ENCODE peak calls at places on chromosomes 2 and 18, in seven cellular contexts. S is small intestine; L is hepatocyte; W is CD4-positive, alpha-beta T cell; M is cardiac muscle cell; V is RWPE2; X is naive thymus-derived CD4-positive, alpha-beta T cell. D is an unnamed sample.

GRCh38 chr2:203893386-203893785 is 25.8 kb downstream of the CTLA4 start:
- DNase-seq in L (no peak), W (no peak), V (no peak), X (no peak), S (no peak), M (no peak), D (peak)

GRCh38 chr2:239829326-239829725 is 195.8 kb downstream of the NDUFA10 start:
- DNase-seq in W (no peak), X (no peak), M (no peak), S (no peak), V (no peak), L (no peak), D (no peak)

GRCh38 chr2:136008205-136008865 is 22.9 kb upstream of the DARS1 start:
- DNase-seq in W (peak), V (no peak), X (peak), S (no peak), M (no peak), L (no peak), D (no peak)

GRCh38 chr2:195364015-195364965 is 292.7 kb upstream of the SLC39A10 start:
- DNase-seq in X (no peak), V (no peak), M (no peak), W (no peak), S (no peak), L (no peak), D (no peak)

GRCh38 chr2:237201461-237202287 is 116.0 kb downstream of the COPS8 start:
- DNase-seq in W (no peak), X (no peak), S (no peak), V (no peak), L (peak), M (no peak), D (peak)

GRCh38 chr18:37409870-37410269 is 155.7 kb downstream of the CELF4 start:
- DNase-seq in M (peak), W (no peak), V (no peak), X (no peak), S (no peak), L (no peak), D (no peak)

GRCh38 chr18:47870605-47871004 is 59.9 kb downstream of the SMAD2 start:
- DNase-seq in L (no peak), X (no peak), M (no peak), S (peak), W (no peak), V (no peak), D (no peak)

GRCh38 chr18:23857756-23858155 is 156.8 kb upstream of the TTC39C start:
- DNase-seq in M (no peak), L (peak), X (no peak), W (no peak), V (peak), S (no peak), D (peak)

GRCh38 chr2:57549642-57550102 is 496.9 kb upstream of the VRK2 start:
- DNase-seq in L (peak), W (no peak), V (no peak), X (no peak), S (no peak), M (peak), D (no peak)

GRCh38 chr18:29925566-29925965 is 1117.0 kb downstream of the DSC3 start:
- DNase-seq in L (no peak), W (no peak), V (no peak), S (no peak), M (no peak), X (no peak), D (no peak)

GRCh38 chr18:55221577-55221976 is 262.3 kb upstream of the CCDC68 start:
- DNase-seq in V (no peak), S (no peak), L (no peak), W (no peak), X (no peak), M (no peak), D (no peak)

GRCh38 chr2:11099122-11100065 is 55.9 kb upstream of the SLC66A3 start:
- DNase-seq in V (no peak), X (no peak), W (no peak), M (no peak), L (no peak), S (no peak), D (no peak)

GRCh38 chr2:16487686-16488085 is 177.9 kb downstream of the CYRIA start:
- DNase-seq in V (no peak), S (peak), X (no peak), L (peak), M (peak), W (no peak), D (peak)

GRCh38 chr18:23283933-23284430 is 148.7 kb downstream of the CABLES1 start:
- DNase-seq in L (no peak), X (no peak), W (no peak), M (no peak), S (peak), V (peak), D (no peak)

GRCh38 chr2:33804155-33804554 is 205.1 kb upstream of the FAM98A start:
- DNase-seq in X (no peak), M (no peak), V (no peak), L (no peak), S (no peak), W (no peak), D (no peak)

GRCh38 chr2:187403568-187404260 is 44.3 kb downstream of the CALCRL start:
- DNase-seq in W (no peak), M (no peak), S (no peak), X (no peak), V (no peak), L (no peak), D (no peak)

GRCh38 chr2:44909831-44910230 is 31.7 kb upstream of the SIX3 start:
- DNase-seq in M (no peak), X (no peak), V (no peak), L (no peak), S (no peak), W (no peak), D (no peak)

GRCh38 chr18:78773303-78773755 is 206.3 kb upstream of the SALL3 start:
- DNase-seq in L (no peak), M (no peak), W (no peak), S (no peak), X (no peak), V (no peak), D (no peak)

GRCh38 chr18:44507729-44508325 is 172.9 kb upstream of the SETBP1 start:
- DNase-seq in X (no peak), V (no peak), W (no peak), M (peak), L (no peak), S (peak), D (no peak)

GRCh38 chr2:236160366-236161081 is 7.7 kb downstream of the GBX2 start:
- DNase-seq in L (no peak), W (no peak), X (no peak), V (no peak), S (no peak), M (no peak), D (no peak)
- H3K27ac ChIP-seq in L (no peak), W (no peak), X (no peak), V (no peak), S (no peak), M (no peak), D (no peak)

DNA sequence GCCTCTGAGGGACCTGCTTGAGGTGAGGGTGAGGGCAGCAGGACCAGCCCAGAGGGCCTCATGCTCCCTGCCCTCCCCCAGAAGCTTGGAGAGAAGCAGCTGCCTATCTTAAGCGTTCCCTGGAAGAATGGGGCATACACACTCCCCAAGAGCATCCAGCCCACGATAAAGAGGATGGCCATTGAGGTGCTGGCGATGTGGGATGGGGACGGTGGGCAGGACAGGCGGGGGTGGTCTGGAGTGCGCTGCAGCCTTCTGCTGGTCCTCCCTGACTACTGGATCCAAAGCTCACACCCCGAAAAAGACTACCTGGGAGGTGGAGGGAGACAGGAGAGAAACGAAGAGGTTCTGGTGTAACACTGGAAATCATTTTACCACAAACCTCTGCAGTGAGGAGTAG is 45.6 kb downstream of the LMAN2L start:
- DNase-seq in V (no peak), X (no peak), S (no peak), W (no peak), L (no peak), M (no peak), D (no peak)
- H3K27ac ChIP-seq in V (no peak), X (no peak), S (no peak), W (no peak), L (no peak), M (no peak), D (no peak)

DNA sequence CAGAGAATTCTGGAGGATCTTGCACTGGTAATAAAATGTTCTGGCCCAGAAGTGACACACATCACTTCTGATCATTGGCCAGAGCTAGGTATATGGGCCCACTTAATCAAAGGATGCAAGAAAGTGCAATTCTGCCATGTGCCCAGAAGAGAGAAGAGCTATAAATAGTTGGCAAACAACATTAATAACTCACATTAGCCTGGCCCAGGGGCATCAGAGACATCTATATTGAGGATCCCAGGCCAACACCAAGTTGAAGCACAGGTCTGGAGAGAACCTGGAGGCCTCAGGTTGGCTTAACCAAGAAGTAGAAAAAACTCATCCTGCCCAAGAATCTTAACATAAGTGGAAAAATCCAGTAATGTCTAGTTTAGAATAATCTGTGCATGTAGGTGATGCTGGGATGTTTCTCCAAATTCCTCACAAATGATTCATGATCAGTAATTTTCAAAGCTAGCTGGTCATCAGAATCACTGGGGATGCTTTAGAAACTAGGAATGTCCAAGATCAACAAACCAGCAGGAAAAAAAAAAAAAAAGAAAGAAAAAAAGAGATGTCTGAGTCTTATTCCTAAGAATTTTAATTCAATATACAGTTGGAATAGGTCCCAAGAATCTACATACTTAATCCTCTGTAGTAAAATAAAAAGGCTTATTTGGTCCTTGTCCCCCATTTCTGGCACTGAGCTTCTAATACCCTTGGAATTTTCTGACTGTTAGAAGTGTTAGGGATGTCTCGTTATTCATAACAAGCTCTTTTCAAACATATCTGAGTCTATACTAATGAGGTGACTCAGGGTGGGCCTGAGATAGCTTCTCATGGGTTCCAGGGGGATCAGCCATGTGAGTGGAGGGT is 35.0 kb upstream of the EVA1A start:
- DNase-seq in M (no peak), S (no peak), L (no peak), X (no peak), W (no peak), V (no peak), D (no peak)
- H3K27ac ChIP-seq in M (no peak), S (no peak), L (no peak), X (no peak), W (no peak), V (peak), D (no peak)

GRCh38 chr2:148022351-148022750 is 1.5 kb downstream of the MBD5 start:
- DNase-seq in S (no peak), M (no peak), V (no peak), L (no peak), X (no peak), W (no peak), D (peak)
- H3K27ac ChIP-seq in S (no peak), M (peak), V (peak), L (peak), X (peak), W (peak), D (no peak)

GRCh38 chr18:77762632-77763031 is 513.0 kb downstream of the GALR1 start:
- DNase-seq in M (peak), X (no peak), W (no peak), S (no peak), V (no peak), L (no peak), D (no peak)
- H3K27ac ChIP-seq in M (no peak), X (no peak), W (no peak), S (no peak), V (no peak), L (no peak), D (no peak)

GRCh38 chr2:134257516-134257915 is 3.6 kb downstream of the MGAT5 start:
- DNase-seq in V (no peak), M (no peak), W (no peak), S (no peak), L (no peak), X (no peak), D (no peak)

GRCh38 chr2:134257965-134258683 is 4.3 kb downstream of the MGAT5 start:
- DNase-seq in L (no peak), V (no peak), S (no peak), X (no peak), M (no peak), W (no peak), D (no peak)

GRCh38 chr2:134259571-134259970 is 5.7 kb downstream of the MGAT5 start:
- DNase-seq in X (no peak), M (no peak), V (no peak), W (no peak), L (no peak), S (no peak), D (no peak)

GRCh38 chr2:134260726-134261125 is 6.9 kb downstream of the MGAT5 start:
- DNase-seq in V (no peak), X (no peak), L (peak), W (no peak), S (no peak), M (no peak), D (peak)

DNA sequence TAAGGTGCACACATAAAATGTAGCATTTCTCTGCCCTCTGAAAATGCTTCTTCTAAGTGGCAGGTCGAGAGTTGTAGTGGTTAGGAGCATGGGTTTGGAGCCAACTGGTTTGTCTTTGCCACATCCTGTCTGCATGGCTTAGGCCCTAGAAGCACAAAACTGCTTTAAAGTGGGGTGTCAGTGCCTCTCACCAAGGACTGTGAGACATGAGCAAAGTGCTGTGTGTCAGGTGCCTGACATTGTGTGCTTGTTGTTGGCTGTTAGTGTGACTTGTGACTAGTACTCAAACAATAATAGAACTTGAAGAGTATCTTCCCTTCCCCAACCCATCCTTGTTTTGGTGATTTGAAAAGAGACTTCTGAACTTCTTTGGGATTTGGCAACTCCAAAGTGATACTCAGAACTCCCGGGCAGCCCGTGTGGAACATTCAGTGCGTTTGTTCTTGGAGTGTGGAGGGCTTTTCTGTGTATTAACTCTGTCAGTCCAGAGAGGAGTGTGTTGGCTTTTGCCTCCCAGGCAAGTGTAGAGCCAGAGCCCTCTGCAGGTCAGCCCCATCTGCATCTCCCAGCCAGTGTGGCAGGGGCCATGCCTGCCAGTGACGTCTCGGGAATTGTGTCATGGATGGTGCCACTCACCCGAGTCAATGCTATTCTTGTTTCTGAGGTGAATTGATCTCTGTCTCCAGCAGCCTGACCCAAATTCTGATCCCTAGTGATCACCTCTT is 5.0 kb downstream of the MGAT5 start:
- DNase-seq in V (no peak), S (peak), L (no peak), X (peak), W (peak), M (no peak), D (no peak)
- H3K27ac ChIP-seq in V (no peak), S (peak), L (no peak), X (peak), W (peak), M (peak), D (no peak)

DNA sequence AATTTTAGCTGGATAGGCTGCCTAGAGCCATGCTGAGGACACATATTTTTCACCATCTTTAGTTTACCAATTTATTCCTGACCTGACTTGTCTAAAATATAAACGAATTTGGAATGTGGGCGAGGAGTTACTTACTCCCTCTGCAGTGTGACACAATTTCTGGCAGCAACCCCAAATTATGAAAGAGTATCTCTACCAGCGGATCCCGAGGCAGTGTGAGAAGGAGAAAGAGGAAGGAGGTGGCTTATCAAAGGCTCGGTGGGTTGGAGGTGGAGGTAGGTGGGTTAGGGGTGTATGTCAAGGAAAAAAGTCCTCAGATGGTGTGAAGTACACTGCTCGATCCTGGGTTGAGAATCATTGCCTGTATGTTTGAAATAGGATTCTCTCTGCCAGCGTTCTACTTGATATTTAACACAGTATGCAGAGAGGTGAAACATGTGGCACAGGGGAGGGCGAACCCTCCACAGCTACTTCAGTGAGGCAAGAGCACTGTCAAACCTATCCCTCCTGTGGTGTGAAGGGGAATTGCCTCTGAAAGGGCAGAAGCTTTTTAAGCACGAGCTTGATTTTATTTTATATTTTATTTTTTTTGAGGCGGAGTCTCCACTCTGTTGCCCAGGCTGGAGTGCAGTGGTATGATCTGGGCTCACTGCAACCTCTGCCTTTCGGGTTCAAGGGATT is 76.0 kb downstream of the RFTN2 start:
- DNase-seq in S (no peak), M (no peak), W (no peak), X (peak), L (peak), V (no peak), D (peak)
- H3K27ac ChIP-seq in S (peak), M (no peak), W (no peak), X (no peak), L (no peak), V (no peak), D (no peak)

GRCh38 chr2:13821255-13821880 is 811.1 kb upstream of the LRATD1 start:
- DNase-seq in S (no peak), X (no peak), V (no peak), M (no peak), W (no peak), L (no peak), D (no peak)
- H3K27ac ChIP-seq in S (no peak), X (no peak), V (no peak), M (no peak), W (no peak), L (no peak), D (no peak)

GRCh38 chr18:10041180-10041579 is 127.4 kb downstream of the VAPA start:
- DNase-seq in X (no peak), S (peak), W (no peak), M (no peak), L (peak), V (no peak), D (no peak)

GRCh38 chr18:10038268-10038667 is 124.5 kb downstream of the VAPA start:
- DNase-seq in W (no peak), M (no peak), L (no peak), X (no peak), S (no peak), V (no peak), D (no peak)

GRCh38 chr18:10042492-10042891 is 128.7 kb downstream of the VAPA start:
- DNase-seq in V (no peak), M (no peak), X (no peak), L (no peak), S (no peak), W (no peak), D (no peak)

GRCh38 chr18:10037181-10037580 is 123.4 kb downstream of the VAPA start:
- DNase-seq in W (no peak), M (no peak), S (no peak), V (no peak), X (no peak), L (no peak), D (no peak)

GRCh38 chr18:10040287-10041011 is 126.6 kb downstream of the VAPA start:
- DNase-seq in M (no peak), L (peak), W (no peak), S (peak), X (no peak), V (no peak), D (no peak)
- H3K27ac ChIP-seq in M (no peak), L (peak), W (no peak), S (peak), X (no peak), V (no peak), D (no peak)